ENCODE peak calls at places on chromosome 14, in five cellular contexts. One of them, this sample, is unnamed.

GRCh38 chr14:100239200-100239839 is 376 bp downstream of the YY1 start:
- DNase-seq in HepG2: no peak
- DNase-seq in H1: no peak
- DNase-seq in K562: no peak
- DNase-seq in A549: no peak
- DNase-seq in this sample: no peak

GRCh38 chr14:100438678-100439592 is 115.8 kb downstream of the SLC25A47 start:
- DNase-seq in K562: no peak
- DNase-seq in A549: peak; percentile 98
- DNase-seq in H1: no peak
- DNase-seq in HepG2: peak; percentile 23
- DNase-seq in this sample: no peak

GRCh38 chr14:94906577-94906976 is 136.7 kb upstream of the GSC start:
- DNase-seq in A549: no peak
- DNase-seq in HepG2: no peak
- DNase-seq in H1: no peak
- DNase-seq in K562: no peak
- DNase-seq in this sample: no peak

GRCh38 chr14:52380294-52380693 is 66.2 kb downstream of the PTGER2 start:
- DNase-seq in K562: no peak
- DNase-seq in A549: peak; percentile 23
- DNase-seq in HepG2: no peak
- DNase-seq in H1: no peak
- DNase-seq in this sample: peak; percentile 25

GRCh38 chr14:59123975-59124374 is 64.5 kb upstream of the DAAM1 start:
- DNase-seq in A549: peak; percentile 10
- DNase-seq in H1: no peak
- DNase-seq in HepG2: no peak
- DNase-seq in K562: no peak
- DNase-seq in this sample: no peak

GRCh38 chr14:34044666-34045306 is 93.9 kb upstream of the EGLN3 start:
- DNase-seq in K562: no peak
- DNase-seq in HepG2: no peak
- DNase-seq in A549: no peak
- DNase-seq in H1: no peak
- DNase-seq in this sample: no peak

GRCh38 chr14:70735043-70735442 is 74.3 kb downstream of the MAP3K9 start:
- DNase-seq in K562: no peak
- DNase-seq in HepG2: no peak
- DNase-seq in H1: no peak
- DNase-seq in A549: no peak
- DNase-seq in this sample: no peak

GRCh38 chr14:93713726-93714405 is 74.4 kb downstream of the PRIMA1 start:
- DNase-seq in HepG2: no peak
- DNase-seq in K562: no peak
- DNase-seq in H1: no peak
- DNase-seq in A549: no peak
- DNase-seq in this sample: no peak

GRCh38 chr14:55245657-55246268 is 25.5 kb upstream of the FBXO34 start:
- DNase-seq in A549: no peak
- DNase-seq in K562: no peak
- DNase-seq in H1: no peak
- DNase-seq in HepG2: peak; percentile 25
- DNase-seq in this sample: no peak

GRCh38 chr14:63542231-63542999 is 762 bp downstream of the PPP2R5E start:
- DNase-seq in H1: no peak
- DNase-seq in HepG2: no peak
- DNase-seq in A549: no peak
- DNase-seq in K562: peak; percentile 8
- DNase-seq in this sample: no peak

GRCh38 chr14:20606190-20606901 is 15.2 kb upstream of the RNASE12 start:
- DNase-seq in HepG2: peak; percentile 79
- DNase-seq in H1: no peak
- DNase-seq in A549: peak; percentile 44
- DNase-seq in K562: peak; percentile 44
- DNase-seq in this sample: no peak
- TF ChIP-seq KDM1A in HepG2: no peak
- TF ChIP-seq KDM1A in H1: no peak
- TF ChIP-seq KDM1A in A549: no peak
- TF ChIP-seq KDM1A in K562: no peak
- TF ChIP-seq KDM1A in this sample: no peak

DNA sequence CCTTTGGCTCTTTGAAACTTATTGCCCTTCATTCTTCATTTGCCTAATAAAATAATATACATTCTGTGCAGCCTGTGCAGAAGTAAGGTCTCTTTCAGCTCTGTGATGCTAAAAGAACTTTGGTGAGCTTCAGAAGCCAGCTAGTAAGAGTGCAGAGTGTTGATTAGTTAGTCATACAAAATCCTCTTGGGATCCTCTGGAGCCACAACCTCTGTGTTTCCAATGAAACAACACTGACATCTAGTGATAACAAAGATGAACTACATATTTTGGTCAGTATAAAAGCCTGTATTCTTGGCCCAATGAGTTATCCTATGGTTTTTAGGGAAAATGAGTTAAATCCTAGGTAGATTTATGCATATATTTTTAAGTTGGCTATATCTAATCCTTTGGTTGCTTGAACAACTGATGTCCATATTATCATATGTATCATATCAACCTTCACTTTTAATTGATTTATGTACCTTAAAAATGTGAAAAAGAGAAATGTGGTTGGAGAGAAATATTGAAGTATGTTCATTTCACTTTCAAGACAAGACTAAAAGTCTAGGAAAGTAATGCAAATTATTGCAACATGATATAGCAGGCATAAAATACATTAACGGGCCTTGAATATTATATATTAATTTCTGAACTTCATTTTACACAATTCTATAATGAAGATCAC is 158.4 kb downstream of the KLHL28 start:
- DNase-seq in K562: peak; percentile 22
- DNase-seq in HepG2: peak; percentile 35
- DNase-seq in H1: no peak
- DNase-seq in A549: peak; percentile 26
- DNase-seq in this sample: peak; percentile 8
- TF ChIP-seq KDM1A in K562: no peak
- TF ChIP-seq KDM1A in HepG2: no peak
- TF ChIP-seq KDM1A in H1: no peak
- TF ChIP-seq KDM1A in A549: no peak
- TF ChIP-seq KDM1A in this sample: no peak

GRCh38 chr14:56870336-56870735 is 60.1 kb upstream of the OTX2 start:
- DNase-seq in A549: no peak
- DNase-seq in H1: no peak
- DNase-seq in K562: no peak
- DNase-seq in HepG2: no peak
- DNase-seq in this sample: no peak

GRCh38 chr14:56875104-56875675 is 64.9 kb upstream of the OTX2 start:
- DNase-seq in HepG2: no peak
- DNase-seq in A549: no peak
- DNase-seq in H1: no peak
- DNase-seq in K562: no peak
- DNase-seq in this sample: no peak

GRCh38 chr14:56868660-56869059 is 58.4 kb upstream of the OTX2 start:
- DNase-seq in K562: no peak
- DNase-seq in H1: no peak
- DNase-seq in A549: no peak
- DNase-seq in HepG2: no peak
- DNase-seq in this sample: no peak

GRCh38 chr14:56878766-56879165 is 68.5 kb upstream of the OTX2 start:
- DNase-seq in A549: no peak
- DNase-seq in H1: no peak
- DNase-seq in K562: no peak
- DNase-seq in HepG2: no peak
- DNase-seq in this sample: no peak

DNA sequence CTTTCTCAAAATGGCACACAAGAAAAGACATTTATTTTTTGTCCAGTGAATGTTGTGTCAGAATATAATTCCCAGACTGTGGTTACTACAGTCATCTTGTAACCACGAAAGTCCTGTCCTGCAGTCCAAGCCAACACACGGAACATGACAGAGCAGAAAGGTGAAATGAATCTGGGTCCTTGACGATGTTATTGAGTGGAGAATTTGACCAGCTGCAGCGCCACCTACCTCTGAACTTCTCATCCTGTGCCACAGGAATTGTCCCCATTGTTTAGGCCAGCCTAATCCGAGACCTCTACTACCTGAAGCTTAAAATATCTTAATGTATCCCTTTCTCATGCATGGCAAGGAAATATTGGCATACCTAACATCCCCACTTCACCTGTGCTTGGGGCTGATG is 64.1 kb upstream of the OTX2 start:
- DNase-seq in K562: peak; percentile 22
- DNase-seq in HepG2: peak; percentile 18
- DNase-seq in A549: peak; percentile 7
- DNase-seq in H1: no peak
- DNase-seq in this sample: no peak
- TF ChIP-seq KDM1A in K562: no peak
- TF ChIP-seq KDM1A in HepG2: no peak
- TF ChIP-seq KDM1A in A549: no peak
- TF ChIP-seq KDM1A in H1: no peak
- TF ChIP-seq KDM1A in this sample: no peak

DNA sequence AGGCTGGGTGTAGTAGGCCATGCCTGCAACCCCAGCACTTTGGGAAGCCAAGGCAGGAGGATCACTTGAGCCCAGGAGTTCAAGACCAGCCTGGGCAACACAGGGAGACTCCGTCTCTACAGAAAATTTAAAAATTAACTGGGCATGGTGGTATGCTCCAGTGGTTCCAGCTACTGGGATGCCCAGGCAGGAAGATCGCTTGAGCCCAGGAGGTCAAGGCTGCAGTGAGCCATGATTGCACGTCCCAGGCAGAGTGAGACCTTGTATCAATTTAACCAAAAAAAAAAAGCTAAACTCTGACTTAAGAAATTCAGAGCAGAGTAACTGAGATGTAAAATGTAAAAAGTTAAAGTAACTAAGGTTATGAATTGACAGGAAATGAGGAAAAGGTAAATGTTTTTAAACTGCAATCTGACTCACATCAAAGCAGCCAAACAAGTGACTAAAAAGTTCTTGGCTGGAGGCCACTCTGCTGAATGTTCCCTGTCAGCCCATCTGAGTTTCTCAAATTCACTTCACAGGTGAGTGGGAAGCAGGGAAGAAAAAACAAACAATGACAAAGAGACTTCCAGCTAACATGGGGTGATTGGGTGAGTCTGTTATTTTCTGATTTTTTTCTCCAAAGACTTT is 21.3 kb downstream of the PRKD1 start:
- DNase-seq in A549: no peak
- DNase-seq in K562: no peak
- DNase-seq in HepG2: peak; percentile 33
- DNase-seq in H1: no peak
- DNase-seq in this sample: no peak
- TF ChIP-seq KDM1A in A549: no peak
- TF ChIP-seq KDM1A in K562: no peak
- TF ChIP-seq KDM1A in HepG2: no peak
- TF ChIP-seq KDM1A in H1: no peak
- TF ChIP-seq KDM1A in this sample: no peak

DNA sequence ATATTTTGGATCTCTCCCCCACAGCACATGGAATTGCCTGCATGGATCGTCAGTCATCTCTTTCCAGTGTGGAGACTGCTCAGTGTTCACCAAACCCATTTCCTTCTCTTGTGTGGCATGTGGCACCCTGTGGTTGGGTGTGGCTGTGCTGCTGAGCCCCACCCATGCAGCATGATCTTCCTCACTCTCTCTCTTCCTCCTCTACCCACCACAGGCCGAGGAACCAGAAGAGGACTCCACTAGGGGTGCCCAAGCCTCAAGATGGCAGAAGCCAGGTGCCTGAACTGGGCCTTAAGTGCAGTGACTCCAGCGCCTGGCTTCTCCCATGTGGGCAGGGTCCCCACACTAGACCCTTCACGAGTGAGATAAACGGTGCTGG is 66.8 kb upstream of the GPR68 start:
- DNase-seq in K562: no peak
- DNase-seq in HepG2: no peak
- DNase-seq in A549: no peak
- DNase-seq in H1: no peak
- DNase-seq in this sample: no peak
- TF ChIP-seq KDM1A in K562: no peak
- TF ChIP-seq KDM1A in HepG2: no peak
- TF ChIP-seq KDM1A in A549: no peak
- TF ChIP-seq KDM1A in H1: no peak
- TF ChIP-seq KDM1A in this sample: no peak

DNA sequence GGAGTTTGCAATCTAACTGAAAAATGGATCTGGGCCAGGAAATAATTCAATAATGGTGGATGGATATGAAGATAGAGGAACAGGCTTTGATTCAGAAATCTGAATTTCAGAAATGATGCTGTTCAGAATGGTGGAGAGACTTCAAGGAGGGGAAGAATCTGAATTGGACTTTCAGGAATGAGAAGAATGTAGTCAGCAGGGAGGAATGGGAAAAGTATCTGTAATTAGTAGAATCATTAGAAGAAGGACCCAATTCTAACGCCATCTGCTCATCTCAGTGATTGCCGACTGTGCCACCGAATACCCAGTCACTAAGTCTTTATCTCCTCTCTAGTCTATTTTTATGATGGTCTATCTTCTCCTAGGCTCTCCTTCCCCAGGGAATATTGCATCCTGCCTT is 363.2 kb downstream of the GALC start:
- DNase-seq in K562: no peak
- DNase-seq in HepG2: no peak
- DNase-seq in H1: no peak
- DNase-seq in A549: no peak
- DNase-seq in this sample: no peak
- TF ChIP-seq KDM1A in K562: no peak
- TF ChIP-seq KDM1A in HepG2: no peak
- TF ChIP-seq KDM1A in H1: no peak
- TF ChIP-seq KDM1A in A549: no peak
- TF ChIP-seq KDM1A in this sample: no peak

GRCh38 chr14:96824283-96824682 is 27.1 kb downstream of the VRK1 start:
- DNase-seq in A549: no peak
- DNase-seq in H1: no peak
- DNase-seq in HepG2: no peak
- DNase-seq in K562: no peak
- DNase-seq in this sample: no peak
- TF ChIP-seq KDM1A in A549: no peak
- TF ChIP-seq KDM1A in H1: no peak
- TF ChIP-seq KDM1A in HepG2: no peak
- TF ChIP-seq KDM1A in K562: no peak
- TF ChIP-seq KDM1A in this sample: no peak

GRCh38 chr14:61322799-61323290 is 1.5 kb downstream of the PRKCH start:
- DNase-seq in A549: peak; percentile 5
- DNase-seq in K562: no peak
- DNase-seq in H1: no peak
- DNase-seq in HepG2: no peak
- DNase-seq in this sample: no peak

GRCh38 chr14:61320806-61321384 is 484 bp upstream of the PRKCH start:
- DNase-seq in HepG2: no peak
- DNase-seq in K562: no peak
- DNase-seq in H1: no peak
- DNase-seq in A549: no peak
- DNase-seq in this sample: no peak

GRCh38 chr14:61323970-61324369 is 2.6 kb downstream of the PRKCH start:
- DNase-seq in H1: no peak
- DNase-seq in A549: no peak
- DNase-seq in K562: no peak
- DNase-seq in HepG2: no peak
- DNase-seq in this sample: no peak

GRCh38 chr14:61321385-61322010 is at the start of gene PRKCH:
- DNase-seq in HepG2: peak; percentile 11
- DNase-seq in K562: peak; percentile 63
- DNase-seq in H1: peak; percentile 36
- DNase-seq in A549: peak; percentile 65
- DNase-seq in this sample: no peak

GRCh38 chr14:61322011-61322798 is 826 bp downstream of the PRKCH start:
- DNase-seq in H1: no peak
- DNase-seq in HepG2: no peak
- DNase-seq in K562: no peak
- DNase-seq in A549: peak; percentile 6
- DNase-seq in this sample: no peak
- TF ChIP-seq KDM1A in H1: no peak
- TF ChIP-seq KDM1A in HepG2: no peak
- TF ChIP-seq KDM1A in K562: no peak
- TF ChIP-seq KDM1A in A549: no peak
- TF ChIP-seq KDM1A in this sample: no peak

GRCh38 chr14:69573841-69574265 is 818 bp downstream of the CCDC177 start:
- DNase-seq in H1: no peak
- DNase-seq in K562: no peak
- DNase-seq in A549: no peak
- DNase-seq in HepG2: no peak
- DNase-seq in this sample: no peak
- TF ChIP-seq KDM1A in H1: no peak
- TF ChIP-seq KDM1A in K562: no peak
- TF ChIP-seq KDM1A in A549: no peak
- TF ChIP-seq KDM1A in HepG2: no peak
- TF ChIP-seq KDM1A in this sample: no peak